ENCODE peak calls at places on chromosomes 11 and 22, in five cellular contexts. Z, D, C, W and E are unnamed samples.

GRCh38 chr22:49549851-49550430 is 277.7 kb downstream of the BRD1 start:
- DNase-seq in Z (no peak), C (no peak), W (no peak), D (no peak), E (no peak)

GRCh38 chr11:29352273-29352672 is 664.6 kb downstream of the KCNA4 start:
- DNase-seq in C (no peak), D (no peak), W (no peak), Z (no peak), E (no peak)

GRCh38 chr11:1484061-1484671 is 2.4 kb downstream of the MOB2 start:
- DNase-seq in D (no peak), W (no peak), Z (no peak), C (no peak), E (no peak)

GRCh38 chr11:122082203-122082602 is 33.8 kb downstream of the BLID start:
- DNase-seq in D (no peak), W (no peak), Z (no peak), C (no peak), E (no peak)

GRCh38 chr11:67211656-67212436 is 54.4 kb upstream of the GRK2 start:
- DNase-seq in Z (no peak), W (no peak), C (no peak), D (no peak), E (no peak)

GRCh38 chr11:24880962-24881361 is 384.1 kb downstream of the LUZP2 start:
- DNase-seq in D (no peak), C (no peak), Z (no peak), W (no peak), E (no peak)

GRCh38 chr11:65786786-65787636 is at the start of gene OVOL1:
- DNase-seq in D (no peak), C (no peak), W (no peak), Z (peak; percentile 68), E (no peak)

GRCh38 chr22:24440718-24441405 is 13.5 kb downstream of the ADORA2A start:
- DNase-seq in D (no peak), Z (no peak), C (peak; percentile 89), W (no peak), E (no peak)

GRCh38 chr11:62709262-62710000 is 2.0 kb downstream of the GNG3 start:
- DNase-seq in W (peak; percentile 91), Z (peak; percentile 97), C (peak; percentile 98), D (peak; percentile 99), E (peak; percentile 88)

GRCh38 chr11:35015621-35016387 is 99.4 kb downstream of the PDHX start:
- DNase-seq in C (no peak), W (no peak), Z (no peak), D (no peak), E (no peak)

GRCh38 chr22:42511401-42511891 is 8.2 kb downstream of the RRP7A start:
- DNase-seq in Z (no peak), C (no peak), D (no peak), W (no peak), E (no peak)

GRCh38 chr11:20909995-20910726 is 240.8 kb downstream of the NELL1 start:
- DNase-seq in W (no peak), C (no peak), Z (no peak), D (no peak), E (no peak)

GRCh38 chr11:97770570-97770969 is 1250.2 kb upstream of the CNTN5 start:
- DNase-seq in C (no peak), Z (no peak), D (no peak), W (no peak), E (no peak)

GRCh38 chr11:123183391-123184099 is 11.5 kb downstream of the CLMP start:
- DNase-seq in Z (no peak), C (no peak), D (no peak), W (no peak), E (no peak)

GRCh38 chr11:1055990-1056771 is 18.5 kb upstream of the MUC2 start:
- DNase-seq in W (no peak), D (no peak), Z (no peak), C (no peak), E (no peak)

GRCh38 chr11:111565111-111565720 is 24.7 kb downstream of the LAYN start:
- DNase-seq in C (no peak), D (peak; percentile 87), Z (peak; percentile 42), W (peak; percentile 66), E (peak; percentile 63)

GRCh38 chr22:18954941-18955571 is 19.0 kb upstream of the PRODH start:
- DNase-seq in Z (no peak), C (no peak), W (no peak), D (no peak), E (no peak)

GRCh38 chr11:61404641-61405040 is 12.3 kb downstream of the TMEM216 start:
- DNase-seq in Z (no peak), W (no peak), D (no peak), C (no peak), E (no peak)

GRCh38 chr11:2927493-2927800 is 1.8 kb downstream of the PHLDA2 start:
- DNase-seq in D (no peak), W (no peak), Z (no peak), C (no peak), E (no peak)

GRCh38 chr22:36546092-36546804 is 17.3 kb upstream of the EIF3D start:
- DNase-seq in D (no peak), Z (peak; percentile 23), W (peak; percentile 41), C (no peak), E (peak; percentile 66)

GRCh38 chr11:2777871-2778629 is 78.3 kb upstream of the KCNQ1OT1 start:
- DNase-seq in Z (no peak), W (peak; percentile 1), D (peak; percentile 53), C (peak; percentile 75), E (peak; percentile 3)

GRCh38 chr11:75577198-75577597 is 15.1 kb downstream of the SERPINH1 start:
- DNase-seq in C (no peak), D (no peak), Z (no peak), W (peak; percentile 52), E (peak; percentile 50)

GRCh38 chr11:117792241-117792640 is 4.8 kb downstream of the DSCAML1 start:
- DNase-seq in W (no peak), Z (no peak), C (no peak), D (no peak), E (no peak)